ENCODE peak calls at places on chromosomes 11 and 22, in seven cellular contexts. Q, U, L, N, B, K and M are unnamed samples.

GRCh38 chr11:77879218-77879617 is 58.3 kb downstream of the AAMDC start:
- DNase-seq in K (peak), B (no peak), U (no peak), Q (no peak), N (no peak), L (peak), M (no peak)

GRCh38 chr11:94183886-94184264 is 55.2 kb downstream of the PANX1 start:
- DNase-seq in Q (no peak), N (peak), B (peak), K (peak), L (peak), U (peak), M (no peak)

GRCh38 chr11:120794748-120795147 is 229.2 kb upstream of the TBCEL start:
- DNase-seq in N (no peak), L (no peak), B (no peak), Q (no peak), U (no peak), K (no peak), M (no peak)

GRCh38 chr22:37517826-37518450 is 1.3 kb downstream of the CARD10 start:
- DNase-seq in Q (no peak), K (no peak), L (peak), B (no peak), N (no peak), U (no peak), M (no peak)

GRCh38 chr22:19464975-19465374 is 14.0 kb downstream of the UFD1 start:
- DNase-seq in B (no peak), L (no peak), K (no peak), U (no peak), N (no peak), Q (no peak), M (no peak)

GRCh38 chr22:49632199-49633009 is 195.3 kb downstream of the BRD1 start:
- DNase-seq in L (peak), K (peak), B (no peak), U (peak), Q (no peak), N (no peak), M (no peak)

GRCh38 chr22:36702832-36703210 is 731 bp downstream of the CACNG2 start:
- DNase-seq in B (no peak), L (no peak), U (no peak), N (no peak), Q (no peak), K (no peak), M (no peak)

GRCh38 chr11:86706341-86707131 is 34.1 kb upstream of the ME3 start:
- DNase-seq in U (no peak), K (no peak), L (no peak), Q (no peak), B (no peak), N (no peak), M (no peak)

GRCh38 chr22:23090079-23090835 is 19.9 kb downstream of the GNAZ start:
- DNase-seq in B (no peak), Q (no peak), L (no peak), K (no peak), U (no peak), N (no peak), M (no peak)